ENCODE peak calls at places on chromosomes 16 and 17, in nine cellular contexts. F is aorta; E is tibial artery; X is cardiac muscle cell; L is testis; G is neural progenitor cell; D is stomach; N is mesenchymal stem cell; W is CD8-positive, alpha-beta memory T cell. K is an unnamed sample. For H3K4me1, the result is how much of the 10 kb centered on the place peaks cover.

GRCh38 chr16:81167851-81168250 is 70.6 kb upstream of the BCO1 start:
- DNase-seq in N (no peak), F (peak), L (no peak), E (peak), X (no peak), D (no peak), G (no peak), W (no peak), K (no peak)

GRCh38 chr16:56266981-56267607 is 75.8 kb downstream of the GNAO1 start:
- DNase-seq in F (no peak), L (no peak), G (no peak), D (no peak), E (peak), N (no peak), X (no peak), W (no peak), K (no peak)

GRCh38 chr17:65711671-65712276 is 150.3 kb upstream of the AXIN2 start:
- DNase-seq in D (no peak), F (no peak), L (no peak), W (no peak), N (no peak), E (no peak), G (no peak), X (no peak), K (no peak)

GRCh38 chr16:80097098-80097497 is 443.7 kb upstream of the DYNLRB2 start:
- DNase-seq in G (no peak), F (no peak), N (no peak), X (no peak), E (no peak), W (no peak), D (no peak), L (no peak), K (no peak)

GRCh38 chr17:38897176-38897575 is 27.3 kb downstream of the LASP1 start:
- DNase-seq in L (peak), E (no peak), X (no peak), N (peak), D (no peak), W (no peak), G (no peak), F (peak), K (no peak)

GRCh38 chr17:72063262-72063661 is 57.6 kb upstream of the SOX9 start:
- DNase-seq in D (no peak), G (no peak), X (no peak), L (no peak), W (no peak), F (no peak), N (no peak), E (no peak), K (no peak)

GRCh38 chr16:12679660-12680272 is 123.9 kb downstream of the CPPED1 start:
- DNase-seq in X (no peak), E (no peak), G (no peak), W (no peak), F (no peak), N (peak), L (no peak), D (no peak), K (no peak)

GRCh38 chr17:70298929-70299529 is 129.7 kb downstream of the KCNJ2 start:
- DNase-seq in X (no peak), E (no peak), D (no peak), F (no peak), L (no peak), G (no peak), W (no peak), N (no peak), K (no peak)

GRCh38 chr16:1913327-1914083 is 4.7 kb downstream of the HS3ST6 start:
- DNase-seq in F (no peak), D (peak), E (no peak), G (peak), N (no peak), W (no peak), X (no peak), L (no peak), K (peak)

GRCh38 chr17:29179232-29180036 is 764 bp downstream of the MYO18A start:
- DNase-seq in L (peak), E (no peak), N (peak), X (peak), F (no peak), W (no peak), G (peak), D (peak), K (peak)

GRCh38 chr16:72428611-72429376 is 256.8 kb upstream of the PMFBP1 start:
- DNase-seq in G (no peak), L (no peak), X (no peak), F (no peak), W (no peak), E (no peak), D (no peak), N (no peak), K (no peak)

GRCh38 chr17:77688369-77688768 is 270.1 kb upstream of the TNRC6C start:
- DNase-seq in F (no peak), X (no peak), L (no peak), D (no peak), W (no peak), N (no peak), G (no peak), E (peak), K (no peak)

DNA sequence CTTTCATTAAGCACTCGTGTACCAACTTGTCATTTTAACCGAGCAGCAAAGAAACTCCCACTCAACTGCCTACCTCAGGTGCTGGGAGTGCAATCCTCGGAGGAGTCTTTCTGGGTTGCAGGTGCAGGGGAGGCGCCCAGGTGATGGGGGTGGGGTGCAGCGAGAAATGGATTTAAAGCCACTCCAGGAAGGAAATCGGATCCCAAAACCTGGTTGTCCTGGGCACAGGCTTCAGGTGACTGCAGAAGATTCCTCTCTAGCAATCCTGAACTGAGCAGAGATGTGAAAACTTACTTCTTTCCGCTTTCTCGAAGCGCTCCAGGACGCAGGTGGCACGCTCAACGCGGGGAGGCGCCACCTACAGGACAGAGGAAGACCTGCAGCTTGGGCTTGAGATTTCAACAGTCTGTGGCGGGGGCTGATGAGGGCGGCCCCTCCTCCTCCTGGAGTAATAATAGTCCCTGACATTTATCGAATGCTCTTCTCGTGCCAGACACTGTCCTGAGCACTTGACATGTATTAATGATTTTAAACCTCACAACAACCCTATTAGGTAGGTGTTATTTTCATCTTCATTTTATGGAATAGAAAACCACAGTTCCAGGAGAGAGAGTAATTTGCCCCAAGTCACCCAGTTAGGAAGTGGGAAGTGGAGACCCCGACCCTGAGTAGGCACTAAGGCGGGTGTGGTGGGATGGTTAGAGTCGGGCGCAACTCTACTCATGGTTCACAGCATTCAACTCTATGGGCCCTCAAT is 27.2 kb upstream of the SKAP1 start:
- DNase-seq in L (peak), G (peak), D (peak), W (peak), F (peak), E (no peak), N (peak), X (peak), K (peak)
- H3K4me1 ChIP-seq in L (under half), G (under half), D (under half), W (half or more), F (under half), E (under half), N (under half), X (under half), K (under half)

DNA sequence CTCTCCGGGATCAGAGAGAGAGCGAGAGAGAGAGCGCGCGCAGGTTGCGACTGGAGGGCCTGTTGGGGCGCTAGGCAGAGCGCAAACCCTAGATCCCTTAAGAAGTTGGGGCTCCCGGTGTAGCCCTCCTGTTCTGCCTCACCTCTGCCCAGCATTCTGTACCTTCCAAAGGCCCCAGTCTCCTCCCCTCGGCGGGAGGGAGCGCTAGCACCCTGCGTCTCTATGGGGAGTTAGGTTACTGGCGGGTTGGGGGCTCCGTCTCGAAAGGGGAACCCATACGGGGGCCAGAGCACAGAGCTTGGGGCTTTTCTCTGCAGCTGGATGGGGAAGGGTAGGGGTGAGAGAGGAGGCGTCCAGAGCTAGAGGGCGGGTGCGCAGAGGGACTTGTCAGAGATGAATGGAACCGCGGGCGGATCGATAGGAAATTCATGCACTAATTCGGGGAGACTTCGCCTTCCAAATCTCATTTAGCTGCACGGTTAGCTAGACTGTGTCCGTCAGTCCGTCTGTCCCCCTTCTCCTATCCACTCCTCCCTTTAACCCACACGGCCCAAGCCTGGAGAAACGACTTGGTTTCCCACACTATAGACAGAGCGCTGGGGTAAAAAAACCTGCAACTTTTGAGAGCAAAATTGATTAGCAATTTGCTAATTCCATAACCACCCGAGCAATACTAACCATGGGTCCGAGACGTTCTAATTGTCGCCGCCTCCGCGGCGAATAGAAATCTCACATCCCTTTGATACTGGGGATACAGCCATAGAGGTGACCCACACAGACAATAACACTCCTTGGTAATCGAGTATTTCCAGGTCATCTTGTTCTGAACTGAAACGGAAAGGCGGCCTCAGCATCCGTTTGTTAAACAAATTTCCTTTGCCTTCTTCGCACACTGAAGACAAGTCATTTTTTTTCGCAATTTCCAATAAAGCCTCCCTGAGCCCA is 738 bp upstream of the HOXB4 start:
- DNase-seq in D (no peak), N (peak), W (no peak), G (no peak), X (no peak), L (no peak), E (no peak), F (no peak), K (no peak)
- H3K4me3 ChIP-seq in D (peak), N (peak), W (peak), G (no peak), X (peak), L (peak), E (peak), F (peak), K (peak)

GRCh38 chr16:28846933-28847273 is 755 bp upstream of the TUFM start:
- DNase-seq in E (no peak), G (peak), N (no peak), D (no peak), W (no peak), F (peak), X (peak), L (peak), K (no peak)
- H3K27ac ChIP-seq in E (peak), G (no peak), N (no peak), D (peak), W (peak), F (peak), X (peak), L (peak), K (peak)

GRCh38 chr17:7560172-7561027 is 1.3 kb upstream of the SENP3 start:
- DNase-seq in F (peak), L (peak), G (peak), D (peak), N (peak), E (peak), X (peak), W (no peak), K (peak)

GRCh38 chr17:7561028-7561575 is 617 bp upstream of the SENP3 start:
- DNase-seq in F (peak), X (peak), G (peak), L (peak), W (peak), D (peak), N (peak), E (peak), K (peak)

GRCh38 chr17:7558544-7559306 is at the start of gene TNFSF13:
- DNase-seq in D (peak), W (no peak), L (peak), N (no peak), X (no peak), G (no peak), E (peak), F (peak), K (no peak)

GRCh38 chr17:7557825-7558543 is 566 bp upstream of the TNFSF13 start:
- DNase-seq in X (peak), D (peak), G (peak), W (no peak), L (peak), E (peak), F (peak), N (no peak), K (peak)

GRCh38 chr17:7559307-7560171 is 989 bp downstream of the TNFSF13 start:
- DNase-seq in X (no peak), G (no peak), N (no peak), D (peak), E (no peak), W (no peak), F (no peak), L (no peak), K (no peak)
- H3K4me1 ChIP-seq in X (under half), G (under half), N (under half), D (half or more), E (under half), W (under half), F (under half), L (half or more), K (under half)

GRCh38 chr16:4096509-4096908 is 19.7 kb downstream of the ADCY9 start:
- DNase-seq in D (no peak), G (no peak), E (no peak), L (peak), F (no peak), X (no peak), W (no peak), N (no peak), K (no peak)

GRCh38 chr16:4092547-4093265 is 23.5 kb downstream of the ADCY9 start:
- DNase-seq in E (no peak), G (no peak), L (no peak), N (no peak), F (no peak), X (no peak), W (no peak), D (no peak), K (no peak)

GRCh38 chr16:4094138-4094773 is 22.0 kb downstream of the ADCY9 start:
- DNase-seq in F (peak), L (peak), E (peak), G (peak), X (no peak), N (no peak), W (no peak), D (no peak), K (no peak)

GRCh38 chr16:4091638-4092037 is 24.6 kb downstream of the ADCY9 start:
- DNase-seq in N (no peak), E (no peak), L (no peak), X (no peak), F (no peak), W (no peak), D (no peak), G (no peak), K (no peak)

GRCh38 chr16:4093495-4094137 is 22.6 kb downstream of the ADCY9 start:
- DNase-seq in L (peak), W (no peak), D (no peak), G (no peak), X (no peak), F (peak), E (peak), N (peak), K (no peak)
- H3K4me3 ChIP-seq in L (no peak), W (no peak), D (no peak), G (no peak), X (no peak), F (no peak), E (peak), N (no peak), K (no peak)

GRCh38 chr17:67136191-67137025 is 92.1 kb downstream of the CACNG1 start:
- DNase-seq in G (no peak), X (no peak), N (no peak), D (no peak), W (no peak), E (no peak), F (no peak), L (no peak), K (no peak)
- H3K27ac ChIP-seq in G (no peak), X (no peak), N (no peak), D (no peak), W (no peak), E (no peak), F (no peak), L (no peak), K (no peak)

DNA sequence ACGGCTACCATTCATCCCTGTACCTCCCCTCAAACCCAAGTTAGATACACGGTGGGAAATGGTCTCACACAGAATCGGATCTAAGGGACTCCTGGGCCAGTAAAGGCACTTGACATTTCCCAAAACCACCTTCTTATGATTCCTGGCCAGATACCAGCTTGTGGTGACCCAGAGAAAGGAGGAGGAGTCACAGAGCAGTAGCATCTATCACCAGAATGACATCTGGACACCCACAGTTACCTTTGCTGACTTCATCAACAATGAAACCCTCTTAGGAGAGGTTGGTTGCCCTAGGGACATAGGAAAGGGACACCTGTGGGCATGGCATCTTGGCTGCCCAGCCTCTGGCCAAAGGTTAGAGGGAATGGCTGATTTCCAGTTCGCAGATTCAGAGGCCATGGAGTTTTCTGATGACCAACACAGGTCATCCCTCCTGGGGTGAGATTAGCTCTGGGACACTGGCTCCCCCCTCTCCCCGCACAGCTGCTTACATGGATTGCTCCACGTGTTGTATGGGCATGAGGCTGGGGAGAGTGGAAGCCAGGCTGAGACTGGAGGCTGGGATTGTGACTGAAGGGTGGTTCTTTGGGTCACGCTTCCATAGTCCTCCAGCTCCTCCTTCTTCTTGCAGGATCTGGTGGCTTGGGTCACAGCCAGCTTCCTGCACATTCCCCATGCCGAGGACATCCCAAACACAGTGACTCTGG is 1.4 kb upstream of the AOC3 start:
- DNase-seq in E (peak), N (no peak), G (no peak), F (no peak), D (no peak), L (peak), W (no peak), X (no peak), K (no peak)
- H3K4me1 ChIP-seq in E (under half), N (under half), G (under half), F (under half), D (under half), L (under half), W (under half), X (under half), K (under half)

DNA sequence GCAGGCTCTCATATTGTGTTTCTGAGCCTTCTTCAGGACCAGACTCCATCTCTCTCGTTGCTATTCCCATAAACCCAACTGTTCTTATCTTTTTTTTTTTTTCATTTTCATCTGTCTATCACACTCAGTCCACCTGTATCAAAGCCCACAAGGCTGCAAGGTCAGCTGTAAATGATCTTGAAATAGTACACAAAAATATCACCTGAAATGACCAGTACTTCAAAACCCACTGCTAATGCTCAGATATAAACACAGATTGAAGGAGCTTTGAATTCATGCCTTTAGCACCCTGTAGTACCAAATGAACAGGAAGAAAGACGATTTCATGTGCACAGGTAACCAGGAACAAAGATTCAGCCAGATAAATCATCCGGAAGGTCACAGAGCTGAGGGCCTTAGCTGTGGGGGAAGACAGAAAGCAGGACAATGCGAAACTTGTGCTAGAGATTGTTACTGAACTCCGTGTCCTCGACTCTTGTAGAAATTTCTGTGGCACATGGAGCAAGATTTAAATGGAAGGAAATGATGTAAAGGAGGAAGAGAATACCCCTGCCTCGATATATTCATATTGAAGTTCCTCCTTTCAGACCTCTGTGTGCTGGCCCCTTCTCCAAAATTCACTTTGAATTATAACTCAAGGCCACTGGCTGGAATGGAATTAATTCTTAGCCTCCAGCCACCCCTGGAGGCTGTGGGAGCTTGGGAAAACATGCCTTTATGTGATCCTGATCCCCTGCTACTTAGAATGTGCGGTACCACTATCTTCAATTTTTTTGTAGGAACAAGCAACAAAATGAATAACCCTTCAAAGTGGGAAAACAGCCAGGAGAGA is 4.1 kb downstream of the HLF start:
- DNase-seq in E (no peak), L (no peak), G (no peak), N (no peak), F (no peak), D (no peak), X (no peak), W (no peak), K (no peak)
- H3K4me3 ChIP-seq in E (peak), L (no peak), G (no peak), N (no peak), F (no peak), D (no peak), X (no peak), W (no peak), K (no peak)

K was measured in hepatocyte.